ENCODE peak calls at places on chromosomes 2 and 18, in five cellular contexts. K is HFFc6, T is progenitor cell of endocrine pancreas, C is right lobe of liver, U is esophagus muscularis mucosa. O is an unnamed sample.

GRCh38 chr18:45335644-45336043 is 279.6 kb upstream of the SLC14A2 start:
- DNase-seq in U (no peak), T (no peak), K (no peak), C (no peak), O (no peak)

GRCh38 chr2:2057125-2057721 is 273.9 kb downstream of the MYT1L start:
- DNase-seq in C (peak; percentile 62), U (no peak), T (no peak), K (no peak), O (no peak)

GRCh38 chr2:199590323-199590915 is 132.7 kb upstream of the SATB2 start:
- DNase-seq in C (no peak), K (no peak), T (no peak), U (no peak), O (no peak)

GRCh38 chr2:74573747-74574562 is 19.4 kb downstream of the DOK1 start:
- DNase-seq in T (no peak), U (no peak), C (no peak), K (peak; percentile 74), O (no peak)

GRCh38 chr2:11742317-11742701 is 4.1 kb upstream of the LPIN1 start:
- DNase-seq in U (no peak), K (peak; percentile 30), T (no peak), C (no peak), O (no peak)

GRCh38 chr2:117702098-117702497 is 112.4 kb upstream of the DDX18 start:
- DNase-seq in T (no peak), K (no peak), C (no peak), U (no peak), O (no peak)

GRCh38 chr18:75638223-75638596 is 210.7 kb upstream of the SMIM21 start:
- DNase-seq in K (peak; percentile 80), U (peak; percentile 90), C (no peak), T (no peak), O (no peak)

GRCh38 chr18:13615432-13615861 is 110.9 kb downstream of the FAM210A start:
- DNase-seq in C (no peak), U (peak; percentile 5), K (no peak), T (no peak), O (no peak)

GRCh38 chr2:1563084-1563857 is 150.0 kb downstream of the TPO start:
- DNase-seq in T (no peak), C (no peak), K (no peak), U (no peak), O (no peak)

GRCh38 chr2:86753606-86754005 is 33.5 kb downstream of the RMND5A start:
- DNase-seq in C (no peak), T (no peak), K (no peak), U (no peak), O (no peak)

GRCh38 chr2:9779572-9780264 is 63.6 kb upstream of the TAF1B start:
- DNase-seq in U (no peak), C (no peak), K (no peak), T (no peak), O (no peak)

GRCh38 chr18:40066368-40066767 is 1888.7 kb upstream of the PIK3C3 start:
- DNase-seq in U (no peak), C (no peak), K (no peak), T (no peak), O (no peak)

GRCh38 chr2:238285653-238286082 is 2.7 kb downstream of the PER2 start:
- DNase-seq in T (no peak), K (peak; percentile 98), U (peak; percentile 97), C (peak; percentile 84), O (no peak)

GRCh38 chr2:234951386-234952269 is at the start of gene SH3BP4:
- DNase-seq in U (no peak), T (peak; percentile 72), K (peak; percentile 50), C (peak; percentile 91), O (peak; percentile 88)

DNA sequence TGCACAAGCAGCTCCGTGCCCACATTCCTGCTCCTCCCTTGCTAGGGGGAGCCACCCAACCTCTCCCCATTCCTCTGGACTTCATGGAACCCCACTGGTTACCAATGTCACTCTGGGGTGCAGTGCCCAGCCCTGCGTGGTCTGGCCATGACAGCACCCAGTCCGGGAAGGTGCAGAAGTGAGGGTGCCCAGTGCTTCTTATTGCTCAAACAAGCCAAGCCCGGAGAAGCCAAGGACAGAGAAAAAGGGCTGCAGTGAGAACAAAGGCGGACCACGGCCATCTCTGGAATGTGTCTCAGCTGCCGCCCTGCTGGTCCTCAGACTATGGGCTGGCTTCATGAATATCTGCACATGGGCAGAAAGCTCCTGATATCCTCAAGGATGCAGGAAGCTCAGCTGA is 28.7 kb downstream of the COPS9 start:
- DNase-seq in C (no peak), U (peak; percentile 90), T (no peak), K (no peak), O (no peak)
- TF ChIP-seq CTCF in C (no peak), U (no peak), T (no peak), K (no peak), O (no peak)

GRCh38 chr2:112584891-112585250 is 462 bp downstream of the CHCHD5 start:
- DNase-seq in U (no peak), T (no peak), K (no peak), C (no peak), O (no peak)

GRCh38 chr2:112582314-112582746 is 2.1 kb upstream of the CHCHD5 start:
- DNase-seq in K (peak; percentile 64), U (no peak), T (no peak), C (no peak), O (no peak)

GRCh38 chr2:112585400-112585799 is 991 bp downstream of the CHCHD5 start:
- DNase-seq in C (no peak), U (no peak), T (no peak), K (no peak), O (no peak)

GRCh38 chr2:112584134-112584890 is at the start of gene CHCHD5:
- DNase-seq in T (peak; percentile 79), C (peak; percentile 96), U (peak; percentile 98), K (peak; percentile 97), O (peak; percentile 90)

DNA sequence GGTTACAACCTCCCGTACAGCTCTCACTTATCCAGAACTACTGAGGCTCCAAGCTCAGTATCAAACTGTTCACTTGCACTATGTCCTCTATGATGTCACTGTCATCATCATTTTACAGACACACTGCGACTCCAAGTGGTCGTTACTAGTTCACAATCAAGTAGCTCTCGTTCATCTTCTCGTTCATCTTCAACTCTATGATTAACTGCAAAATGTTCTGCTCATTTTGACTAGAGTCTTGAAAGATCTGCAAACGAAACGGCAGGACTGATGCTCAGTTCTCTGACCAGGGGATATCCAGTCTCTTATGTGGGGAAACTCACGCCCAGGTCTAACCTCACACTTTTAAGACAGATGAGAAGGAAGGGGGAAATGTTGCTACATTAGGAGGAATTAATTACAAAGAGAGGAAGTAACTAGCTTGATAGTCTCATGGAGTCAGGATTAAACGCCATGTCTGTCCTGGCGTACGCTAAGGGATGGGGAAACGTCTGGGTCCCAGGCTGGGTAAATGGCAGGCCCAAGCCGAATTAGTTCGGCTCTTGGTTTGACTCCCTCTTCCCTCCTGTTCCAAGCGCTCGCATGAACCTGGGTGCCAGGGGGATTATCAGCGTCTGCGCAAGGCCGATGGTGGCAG is 794 bp upstream of the CHCHD5 start:
- DNase-seq in U (no peak), C (no peak), T (no peak), K (no peak), O (no peak)
- TF ChIP-seq CTCF in U (no peak), C (no peak), T (no peak), K (no peak), O (no peak)

GRCh38 chr2:99852376-99852934 is 289.9 kb downstream of the AFF3 start:
- DNase-seq in C (no peak), K (no peak), U (no peak), T (no peak), O (no peak)
- TF ChIP-seq CTCF in C (no peak), K (no peak), U (no peak), T (no peak), O (no peak)

GRCh38 chr2:68441994-68442322 is 25.1 kb downstream of the FBXO48 start:
- DNase-seq in T (no peak), U (no peak), C (no peak), K (no peak), O (no peak)
- TF ChIP-seq CTCF in T (no peak), U (no peak), C (no peak), K (peak; percentile 69), O (peak; percentile 28)

DNA sequence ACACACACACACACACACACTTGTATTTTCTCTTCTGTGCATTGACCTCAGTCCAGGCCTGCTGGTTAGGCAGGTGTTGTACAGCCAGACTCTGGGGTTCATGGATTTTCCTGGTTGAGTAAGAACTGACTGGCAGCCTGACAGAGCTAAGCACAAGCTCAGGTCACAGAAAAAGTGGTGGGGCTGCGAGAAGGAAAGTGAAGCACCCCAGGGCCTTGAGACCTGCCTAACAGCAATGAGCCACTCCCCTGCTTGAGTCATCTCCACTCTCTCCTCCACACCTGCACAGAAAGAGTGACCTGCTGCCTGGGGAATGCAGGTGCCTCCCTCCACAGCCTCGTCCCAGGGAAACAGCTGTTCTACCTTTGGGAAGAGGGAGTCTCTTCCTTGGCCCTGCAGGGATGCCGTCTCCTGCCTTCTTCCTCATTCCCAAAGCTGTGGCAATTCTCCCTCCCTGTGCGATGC is 91.4 kb upstream of the LGALSL start:
- DNase-seq in U (no peak), T (no peak), C (no peak), K (no peak), O (no peak)
- TF ChIP-seq CTCF in U (no peak), T (no peak), C (no peak), K (no peak), O (no peak)

GRCh38 chr2:227379095-227379494 is at the start of gene TM4SF20:
- DNase-seq in U (no peak), C (no peak), K (no peak), T (no peak), O (no peak)

GRCh38 chr2:227374158-227374557 is 4.9 kb downstream of the TM4SF20 start:
- DNase-seq in T (no peak), K (peak; percentile 7), U (no peak), C (no peak), O (no peak)

GRCh38 chr2:227376911-227377396 is 2.2 kb downstream of the TM4SF20 start:
- DNase-seq in U (no peak), C (no peak), K (peak; percentile 42), T (no peak), O (no peak)

GRCh38 chr2:227378371-227378782 is 729 bp downstream of the TM4SF20 start:
- DNase-seq in T (no peak), K (peak; percentile 57), C (no peak), U (no peak), O (no peak)

GRCh38 chr2:227377461-227378351 is 1.4 kb downstream of the TM4SF20 start:
- DNase-seq in C (no peak), T (no peak), K (peak; percentile 13), U (no peak), O (no peak)
- TF ChIP-seq CTCF in C (no peak), T (no peak), K (peak; percentile 47), U (no peak), O (no peak)

DNA sequence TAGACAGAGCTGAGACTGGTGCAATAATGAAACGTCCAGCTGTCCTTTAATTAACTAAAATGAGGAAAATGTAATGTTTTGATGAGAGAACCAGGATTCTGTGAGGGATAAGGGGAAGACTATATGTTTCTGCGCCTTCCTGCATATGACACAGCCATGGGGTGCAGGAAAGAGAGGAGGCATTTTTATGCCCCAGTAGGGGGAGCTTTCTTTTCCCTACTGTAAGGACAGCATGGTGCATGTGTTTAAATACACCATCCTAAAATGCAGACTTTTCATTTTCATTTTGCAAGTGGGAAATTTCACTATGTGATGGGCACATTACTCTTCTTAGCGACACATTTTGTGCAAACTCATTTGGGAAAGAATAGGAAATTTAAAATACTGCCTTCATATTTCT is 446.1 kb downstream of the ARHGAP15 start:
- DNase-seq in T (no peak), K (no peak), U (no peak), C (no peak), O (no peak)
- TF ChIP-seq CTCF in T (peak; percentile 45), K (peak; percentile 75), U (no peak), C (peak; percentile 14), O (no peak)